ENCODE peak calls at places on chromosomes 7 and 10, in five cellular contexts. One of them, this sample, is unnamed.

GRCh38 chr7:45080958-45081669 is 7.7 kb downstream of the NACAD start:
- DNase-seq in HEK293T: no peak
- DNase-seq in A549: no peak
- DNase-seq in foreskin fibroblast: no peak
- DNase-seq in substantia nigra: no peak
- DNase-seq in this sample: no peak

GRCh38 chr7:45999541-45999940 is 78.5 kb upstream of the IGFBP3 start:
- DNase-seq in foreskin fibroblast: no peak
- DNase-seq in substantia nigra: no peak
- DNase-seq in HEK293T: no peak
- DNase-seq in A549: no peak
- DNase-seq in this sample: no peak

GRCh38 chr7:15214981-15215380 is 312.4 kb upstream of the DGKB start:
- DNase-seq in foreskin fibroblast: peak; percentile 4
- DNase-seq in A549: no peak
- DNase-seq in HEK293T: no peak
- DNase-seq in substantia nigra: no peak
- DNase-seq in this sample: no peak

GRCh38 chr10:121607310-121608055 is 9.2 kb upstream of the FGFR2 start:
- DNase-seq in HEK293T: no peak
- DNase-seq in A549: no peak
- DNase-seq in foreskin fibroblast: no peak
- DNase-seq in substantia nigra: no peak
- DNase-seq in this sample: peak; percentile 81

GRCh38 chr10:123562387-123562786 is 103.8 kb upstream of the GPR26 start:
- DNase-seq in HEK293T: no peak
- DNase-seq in foreskin fibroblast: no peak
- DNase-seq in substantia nigra: no peak
- DNase-seq in A549: no peak
- DNase-seq in this sample: no peak

GRCh38 chr7:134288265-134288664 is 28.5 kb downstream of the SLC35B4 start:
- DNase-seq in HEK293T: no peak
- DNase-seq in A549: no peak
- DNase-seq in foreskin fibroblast: no peak
- DNase-seq in substantia nigra: no peak
- DNase-seq in this sample: no peak

GRCh38 chr10:102758226-102758932 is 14.6 kb downstream of the WBP1L start:
- DNase-seq in A549: no peak
- DNase-seq in HEK293T: no peak
- DNase-seq in foreskin fibroblast: no peak
- DNase-seq in substantia nigra: no peak
- DNase-seq in this sample: no peak

GRCh38 chr7:73758581-73759138 is 11.4 kb downstream of the CLDN3 start:
- DNase-seq in foreskin fibroblast: no peak
- DNase-seq in HEK293T: no peak
- DNase-seq in A549: no peak
- DNase-seq in substantia nigra: no peak
- DNase-seq in this sample: no peak

GRCh38 chr7:105388373-105389089 is at the start of gene SRPK2:
- DNase-seq in A549: peak; percentile 78
- DNase-seq in HEK293T: peak; percentile 88
- DNase-seq in foreskin fibroblast: peak; percentile 89
- DNase-seq in substantia nigra: peak; percentile 61
- DNase-seq in this sample: peak; percentile 64

GRCh38 chr10:51074238-51075028 is at the start of gene PRKG1:
- DNase-seq in substantia nigra: no peak
- DNase-seq in A549: peak; percentile 38
- DNase-seq in HEK293T: peak; percentile 73
- DNase-seq in foreskin fibroblast: peak; percentile 95
- DNase-seq in this sample: peak; percentile 42

GRCh38 chr7:41574377-41574776 is 128.5 kb downstream of the INHBA start:
- DNase-seq in A549: no peak
- DNase-seq in substantia nigra: no peak
- DNase-seq in foreskin fibroblast: peak; percentile 67
- DNase-seq in HEK293T: no peak
- DNase-seq in this sample: no peak

This sample was measured in cerebellar cortex.